ENCODE peak calls at places on chromosomes 16 and 17, in nine cellular contexts. N, A, B, I, J, Y, F, T and P are unnamed samples. For H3K4me1 and H3K27me3, the result is how much of the 10 kb centered on the place peaks cover.

GRCh38 chr16:72877374-72878028 is 170.4 kb downstream of the ZFHX3 start:
- DNase-seq in N (no peak), A (no peak), B (peak), I (no peak), J (no peak), Y (no peak), F (no peak), T (no peak), P (peak)

GRCh38 chr16:19085679-19086200 is 18.3 kb downstream of the COQ7 start:
- DNase-seq in N (no peak), A (no peak), B (no peak), I (no peak), J (no peak), Y (no peak), F (no peak), T (no peak), P (no peak)

GRCh38 chr16:56835330-56835729 is 29.7 kb upstream of the SLC12A3 start:
- DNase-seq in N (no peak), A (no peak), B (no peak), I (no peak), J (no peak), Y (no peak), F (no peak), T (no peak), P (no peak)

GRCh38 chr16:30893744-30894539 is at the start of gene BCL7C:
- DNase-seq in N (peak), A (peak), B (peak), I (peak), J (peak), Y (peak), F (peak), T (peak), P (peak)

GRCh38 chr16:50520451-50521245 is 27.5 kb upstream of the NKD1 start:
- DNase-seq in N (no peak), A (no peak), B (no peak), I (no peak), J (no peak), Y (no peak), F (peak), T (no peak), P (no peak)

GRCh38 chr17:47315451-47316266 is 8.1 kb upstream of the EFCAB13 start:
- DNase-seq in N (no peak), A (no peak), B (no peak), I (no peak), J (no peak), Y (no peak), F (no peak), T (peak), P (peak)

GRCh38 chr17:68314916-68315535 is 23.7 kb downstream of the ARSG start:
- DNase-seq in N (no peak), A (no peak), B (no peak), I (no peak), J (no peak), Y (no peak), F (no peak), T (no peak), P (no peak)

GRCh38 chr16:68539704-68540370 is 746 bp downstream of the ZFP90 start:
- DNase-seq in N (no peak), A (no peak), B (peak), I (no peak), J (no peak), Y (no peak), F (peak), T (no peak), P (no peak)

GRCh38 chr17:44610331-44610730 is 45.9 kb upstream of the MEIOC start:
- DNase-seq in N (no peak), A (no peak), B (no peak), I (no peak), J (no peak), Y (no peak), F (no peak), T (no peak), P (no peak)

GRCh38 chr17:5422505-5422904 is 2.5 kb downstream of the RPAIN start:
- DNase-seq in N (no peak), A (no peak), B (no peak), I (no peak), J (no peak), Y (no peak), F (no peak), T (no peak), P (peak)

GRCh38 chr16:79090966-79091365 is 509.6 kb downstream of the MAF start:
- DNase-seq in N (no peak), A (no peak), B (no peak), I (no peak), J (no peak), Y (no peak), F (no peak), T (no peak), P (no peak)

GRCh38 chr17:29633886-29634285 is 11.2 kb upstream of the CORO6 start:
- DNase-seq in N (no peak), A (no peak), B (no peak), I (no peak), J (no peak), Y (no peak), F (no peak), T (no peak), P (no peak)

GRCh38 chr17:20103454-20104448 is 94.6 kb downstream of the SPECC1 start:
- DNase-seq in N (no peak), A (no peak), B (no peak), I (no peak), J (no peak), Y (no peak), F (no peak), T (no peak), P (no peak)

GRCh38 chr17:60231234-60231633 is 81.5 kb downstream of the CA4 start:
- DNase-seq in N (no peak), A (no peak), B (no peak), I (no peak), J (no peak), Y (no peak), F (no peak), T (no peak), P (no peak)

GRCh38 chr17:55187371-55187770 is 77.4 kb upstream of the HLF start:
- DNase-seq in N (no peak), A (no peak), B (no peak), I (no peak), J (no peak), Y (no peak), F (no peak), T (no peak), P (no peak)

GRCh38 chr17:35373532-35373983 is at the start of gene SLFN11:
- DNase-seq in N (peak), A (peak), B (peak), I (peak), J (peak), Y (peak), F (peak), T (peak), P (no peak)

GRCh38 chr17:57853695-57854094 is 3.9 kb upstream of the MRPS23 start:
- DNase-seq in N (no peak), A (peak), B (peak), I (peak), J (peak), Y (no peak), F (no peak), T (no peak), P (no peak)

GRCh38 chr17:17106716-17107115 is 64.5 kb downstream of the MPRIP start:
- DNase-seq in N (no peak), A (no peak), B (no peak), I (no peak), J (no peak), Y (no peak), F (no peak), T (no peak), P (no peak)
- H3K4me1 ChIP-seq in N (under half), A (half or more), B (under half), I (half or more), J (half or more), Y (under half), F (under half), T (under half), P (under half)

GRCh38 chr17:80123791-80124190 is 22.4 kb downstream of the GAA start:
- DNase-seq in N (no peak), A (no peak), B (no peak), I (peak), J (no peak), Y (no peak), F (no peak), T (no peak), P (no peak)
- H3K27me3 ChIP-seq in N (under half), A (under half), B (under half), I (under half), J (under half), Y (under half), F (under half), T (under half), P (under half)

GRCh38 chr17:81868674-81869220 is 2.4 kb downstream of the ARHGDIA start:
- DNase-seq in N (no peak), A (peak), B (peak), I (peak), J (no peak), Y (peak), F (no peak), T (no peak), P (no peak)
- H3K4me1 ChIP-seq in N (under half), A (under half), B (under half), I (under half), J (under half), Y (under half), F (under half), T (under half), P (under half)

GRCh38 chr16:21264226-21265036 is 13.7 kb downstream of the CRYM start:
- DNase-seq in N (no peak), A (no peak), B (no peak), I (peak), J (peak), Y (no peak), F (no peak), T (no peak), P (no peak)
- H3K27me3 ChIP-seq in N (under half), A (under half), B (under half), I (under half), J (under half), Y (under half), F (under half), T (under half), P (under half)